ENCODE peak calls at places on chromosomes 4 and X, in four cellular contexts. G, U, P and S are unnamed samples.

GRCh38 chr4:158811704-158812103 is 42.9 kb downstream of the FNIP2 start:
- DNase-seq in G (no peak), U (peak; percentile 55), P (no peak), S (no peak)

GRCh38 chr4:147318581-147318980 is 162.3 kb upstream of the EDNRA start:
- DNase-seq in G (peak; percentile 52), U (no peak), P (no peak), S (no peak)

GRCh38 chr4:123892997-123893745 is 496.6 kb downstream of the SPRY1 start:
- DNase-seq in G (no peak), U (no peak), P (no peak), S (no peak)

GRCh38 chr4:158371158-158371557 is 150.5 kb upstream of the RXFP1 start:
- DNase-seq in G (peak; percentile 54), U (no peak), P (no peak), S (peak; percentile 3)

GRCh38 chr4:15653864-15654391 is 1.2 kb downstream of the FBXL5 start:
- DNase-seq in G (peak; percentile 64), U (peak; percentile 50), P (no peak), S (no peak)

GRCh38 chr4:28788929-28789490 is 1928.4 kb downstream of the STIM2 start:
- DNase-seq in G (no peak), U (no peak), P (no peak), S (no peak)

GRCh38 chr4:119550857-119551532 is 77.6 kb downstream of the PDE5A start:
- DNase-seq in G (peak; percentile 75), U (no peak), P (no peak), S (no peak)

GRCh38 chr4:78337216-78337615 is 214.4 kb upstream of the ANXA3 start:
- DNase-seq in G (no peak), U (no peak), P (no peak), S (no peak)

GRCh38 chr4:139902328-139903217 is 237.0 kb downstream of the MGST2 start:
- DNase-seq in G (peak; percentile 39), U (no peak), P (no peak), S (no peak)

GRCh38 chr4:90093526-90093925 is 33.7 kb upstream of the CCSER1 start:
- DNase-seq in G (no peak), U (no peak), P (no peak), S (no peak)

GRCh38 chr4:133059117-133059516 is 90.0 kb upstream of the PCDH10 start:
- DNase-seq in G (no peak), U (no peak), P (no peak), S (no peak)

GRCh38 chrX:29172880-29173279 is 585.6 kb downstream of the IL1RAPL1 start:
- DNase-seq in G (peak; percentile 52), U (no peak), P (no peak), S (peak; percentile 2)

GRCh38 chrX:111039606-111040005 is 56.4 kb upstream of the PAK3 start:
- DNase-seq in G (peak; percentile 1), U (no peak), P (no peak), S (no peak)

GRCh38 chrX:118116308-118117068 is at the start of gene KLHL13:
- DNase-seq in G (peak; percentile 10), U (peak; percentile 25), P (peak; percentile 36), S (no peak)

GRCh38 chrX:54030329-54030728 is 13.9 kb downstream of the PHF8 start:
- DNase-seq in G (no peak), U (no peak), P (no peak), S (no peak)

GRCh38 chr4:173525118-173526033 is 4.7 kb downstream of the HAND2 start:
- DNase-seq in G (no peak), U (no peak), P (no peak), S (no peak)
- H3K4me3 ChIP-seq in G (no peak overlapping the region), U (peak overlapping the region; percentile 28), P (no peak overlapping the region), S (no peak overlapping the region)

DNA sequence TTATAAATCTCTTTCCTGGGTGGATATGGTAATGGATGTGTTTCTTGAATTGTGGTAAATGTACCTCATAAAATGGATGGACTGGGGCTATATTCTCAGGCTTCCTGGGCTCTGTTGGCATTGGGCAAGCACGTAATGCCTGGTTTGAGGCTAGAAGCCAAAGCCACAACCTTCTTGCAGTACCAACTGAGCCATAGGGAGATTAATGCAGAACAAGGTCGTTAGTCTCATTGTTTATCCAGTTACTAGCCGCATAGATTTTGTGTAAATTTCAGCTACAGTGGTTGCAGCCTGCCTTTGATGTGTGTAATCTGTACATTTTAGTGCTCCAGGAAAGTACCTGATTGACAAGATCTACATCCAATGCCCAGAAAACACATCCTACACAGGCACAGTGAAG is 7.2 kb upstream of the LEF1 start:
- DNase-seq in G (no peak), U (no peak), P (no peak), S (no peak)
- TF ChIP-seq CTCF in G (no peak), U (no peak), P (no peak), S (no peak)

DNA sequence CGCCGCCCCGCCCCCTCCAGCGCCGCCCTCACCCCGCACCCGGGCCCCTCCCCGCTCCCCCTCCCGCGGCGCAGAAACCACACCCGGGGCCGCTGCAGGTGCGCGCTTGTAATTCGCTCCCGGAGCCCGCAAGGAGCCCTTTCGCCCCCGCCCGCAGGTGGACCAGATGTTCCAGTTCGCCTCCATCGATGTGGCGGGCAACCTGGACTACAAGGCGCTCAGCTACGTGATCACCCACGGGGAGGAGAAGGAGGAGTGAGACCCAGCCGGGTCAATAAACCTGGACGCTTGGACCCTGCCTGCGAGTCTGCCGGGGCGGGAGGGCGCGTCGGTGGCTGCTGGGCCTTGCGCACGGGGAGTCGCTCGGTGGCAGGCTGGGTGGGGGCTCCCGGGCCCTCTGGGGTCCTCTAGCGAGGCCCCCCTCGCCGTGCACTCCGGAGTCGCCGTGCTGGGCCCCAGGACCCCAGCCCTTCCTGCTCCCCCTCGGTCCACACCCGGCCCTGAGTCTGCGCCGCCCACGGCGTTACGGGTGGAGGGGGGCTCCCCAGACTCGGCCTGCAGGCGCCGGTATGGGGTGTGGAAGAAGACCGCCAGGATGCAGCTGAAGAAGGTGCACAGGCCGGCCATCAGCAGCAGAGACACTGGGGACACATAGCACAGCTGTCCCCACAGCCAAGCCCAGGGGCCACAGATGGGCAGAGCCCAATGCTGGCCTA is 7.1 kb downstream of the SLC49A3 start:
- DNase-seq in G (no peak), U (peak; percentile 88), P (peak; percentile 74), S (no peak)
- H3K4me3 ChIP-seq in G (no peak overlapping the region), U (peak overlapping the region; percentile 17), P (peak overlapping the region; percentile 27), S (no peak overlapping the region)

DNA sequence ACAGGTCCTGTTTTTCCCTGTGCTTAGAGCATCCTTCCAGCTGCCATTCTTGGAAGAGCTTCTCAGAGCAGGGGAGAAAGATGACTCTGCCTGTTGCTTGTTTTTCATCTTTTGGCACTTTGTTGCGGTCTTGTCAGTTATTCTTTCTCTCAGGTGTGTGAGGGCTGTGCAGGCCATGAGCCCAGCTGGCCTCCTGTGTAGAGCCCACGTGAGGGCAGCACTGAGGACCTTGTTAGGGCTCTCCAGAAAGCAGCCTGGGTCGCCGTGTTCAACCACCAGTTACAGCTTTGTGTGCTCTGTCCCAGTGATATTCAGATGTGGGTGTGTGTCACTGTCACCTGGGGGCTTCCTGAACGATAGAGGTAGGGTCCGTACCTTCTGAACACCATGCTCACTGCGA is 52.8 kb downstream of the NOP14 start:
- DNase-seq in G (no peak), U (no peak), P (no peak), S (no peak)
- TF ChIP-seq CTCF in G (no peak), U (no peak), P (no peak), S (peak; percentile 1)

DNA sequence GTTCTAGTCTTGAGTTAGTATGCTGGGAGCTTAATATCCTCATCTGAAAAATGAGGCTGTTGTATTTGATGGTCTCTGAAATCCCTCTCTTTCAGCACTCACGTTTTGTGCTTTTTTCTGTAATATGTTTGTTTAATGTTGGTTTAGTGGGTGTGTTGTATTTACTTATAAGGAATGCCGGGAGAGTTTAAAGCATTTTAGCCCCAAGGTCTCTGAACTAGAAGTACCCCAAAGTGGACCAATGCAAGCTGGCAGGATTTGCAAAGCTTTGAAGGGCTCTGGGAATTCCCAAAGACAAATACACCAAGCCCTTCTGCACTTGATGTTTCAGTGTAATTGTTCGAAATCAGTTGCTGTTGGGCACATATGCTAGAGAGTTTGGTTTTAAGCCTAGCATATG is 371.3 kb upstream of the BOD1L1 start:
- DNase-seq in G (no peak), U (no peak), P (no peak), S (no peak)
- H3K4me3 ChIP-seq in G (no peak overlapping the region), U (no peak overlapping the region), P (no peak overlapping the region), S (no peak overlapping the region)

DNA sequence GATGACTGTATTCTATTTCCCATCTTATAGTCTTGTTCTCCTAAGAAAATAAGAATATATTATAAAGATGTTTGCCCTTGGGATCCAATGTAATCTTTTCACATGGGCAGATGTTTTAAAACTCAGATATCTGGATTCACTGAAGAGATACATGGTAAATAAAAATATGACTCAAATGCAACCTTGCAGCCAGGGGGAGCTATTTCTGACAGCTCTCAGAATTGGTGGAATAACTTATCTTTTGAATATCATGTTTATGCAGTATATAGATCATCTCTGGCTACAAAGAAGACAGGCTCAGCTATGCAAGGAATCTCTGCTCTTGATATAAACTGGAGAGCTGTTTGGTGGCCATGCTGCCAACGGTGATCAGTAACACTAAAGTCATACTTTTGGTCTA is 274.7 kb downstream of the GLUD2 start:
- DNase-seq in G (no peak), U (no peak), P (no peak), S (no peak)
- TF ChIP-seq CTCF in G (no peak), U (no peak), P (no peak), S (peak; percentile 13)

DNA sequence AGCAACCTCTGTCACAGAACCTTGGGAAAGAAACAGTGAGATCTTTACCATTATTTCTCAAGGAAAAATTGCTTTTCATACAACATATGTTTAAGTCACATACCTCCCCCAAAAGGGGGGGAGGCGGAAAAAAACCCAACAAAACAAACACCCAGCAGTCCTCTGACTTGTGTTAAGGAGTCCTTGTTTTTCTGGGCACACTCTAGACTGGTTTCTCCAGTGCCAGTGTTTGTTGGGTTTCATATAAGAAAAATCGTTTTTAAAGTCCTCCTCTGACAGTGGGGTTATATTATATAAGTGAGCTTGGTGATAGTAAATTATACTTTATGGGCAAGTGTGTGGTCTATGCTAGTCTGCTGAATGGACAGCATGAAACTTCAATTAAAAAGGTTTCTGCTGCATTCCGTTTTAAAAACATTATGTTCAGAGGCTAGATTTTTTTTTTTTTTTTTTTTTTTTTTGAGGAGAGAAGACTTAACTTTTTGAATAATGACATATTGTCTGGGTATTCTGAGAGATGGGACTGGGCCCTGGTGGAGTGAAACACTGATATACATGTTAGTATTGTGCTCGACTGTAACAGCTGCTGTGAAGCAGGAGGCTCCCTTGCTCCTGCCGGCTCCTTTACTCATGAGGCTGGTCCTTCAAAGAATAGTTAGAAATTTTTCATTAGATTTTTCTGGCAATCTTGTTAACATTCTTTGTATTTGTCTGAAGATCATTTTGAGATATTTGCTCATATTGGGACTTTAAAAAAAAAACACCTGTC is 73.1 kb downstream of the TMEM131L start:
- DNase-seq in G (peak; percentile 15), U (no peak), P (peak; percentile 64), S (no peak)
- H3K4me3 ChIP-seq in G (peak overlapping the region; percentile 1), U (no peak overlapping the region), P (peak overlapping the region; percentile 21), S (peak overlapping the region; percentile 21)